ENCODE peak calls at places on chromosome 22, in four cellular contexts. M is IMR-90, P is uterus, S is Peyer's patch. U is an unnamed sample.

GRCh38 chr22:39489094-39490068 is 12.7 kb upstream of the MIEF1 start:
- DNase-seq in S (no peak), P (no peak), M (no peak), U (no peak)

GRCh38 chr22:48376428-48376827 is 1451.2 kb downstream of the BRD1 start:
- DNase-seq in S (no peak), M (no peak), P (no peak), U (no peak)

GRCh38 chr22:40525250-40525884 is 111.2 kb downstream of the MRTFA start:
- DNase-seq in M (peak), P (no peak), S (peak), U (peak)

GRCh38 chr22:22687638-22688500 is 43.5 kb downstream of the GGTLC2 start:
- DNase-seq in M (peak), P (no peak), S (peak), U (no peak)

GRCh38 chr22:44728761-44729261 is 23.6 kb upstream of the ARHGAP8 start:
- DNase-seq in S (no peak), M (no peak), P (peak), U (no peak)

GRCh38 chr22:29885610-29886009 is 2.6 kb downstream of the MTMR3 start:
- DNase-seq in P (no peak), M (no peak), S (no peak), U (no peak)

GRCh38 chr22:40147388-40148176 is 30.1 kb upstream of the TNRC6B start:
- DNase-seq in S (no peak), P (no peak), M (no peak), U (no peak)

GRCh38 chr22:50032941-50033601 is 20.5 kb upstream of the IL17REL start:
- DNase-seq in S (no peak), P (no peak), M (no peak), U (no peak)

GRCh38 chr22:48734359-48734758 is 1093.3 kb downstream of the BRD1 start:
- DNase-seq in P (no peak), S (no peak), M (no peak), U (no peak)

GRCh38 chr22:42621505-42622002 is 6.9 kb upstream of the POLDIP3 start:
- DNase-seq in P (peak), M (peak), S (peak), U (peak)

GRCh38 chr22:49205401-49205800 is 622.3 kb downstream of the BRD1 start:
- DNase-seq in S (peak), M (no peak), P (peak), U (no peak)

GRCh38 chr22:24601217-24602104 is 1.5 kb upstream of the GGT1 start:
- DNase-seq in P (no peak), M (no peak), S (no peak), U (no peak)

GRCh38 chr22:24104307-24105017 is 76.8 kb upstream of the SUSD2 start:
- DNase-seq in S (no peak), P (no peak), M (no peak), U (no peak)

DNA sequence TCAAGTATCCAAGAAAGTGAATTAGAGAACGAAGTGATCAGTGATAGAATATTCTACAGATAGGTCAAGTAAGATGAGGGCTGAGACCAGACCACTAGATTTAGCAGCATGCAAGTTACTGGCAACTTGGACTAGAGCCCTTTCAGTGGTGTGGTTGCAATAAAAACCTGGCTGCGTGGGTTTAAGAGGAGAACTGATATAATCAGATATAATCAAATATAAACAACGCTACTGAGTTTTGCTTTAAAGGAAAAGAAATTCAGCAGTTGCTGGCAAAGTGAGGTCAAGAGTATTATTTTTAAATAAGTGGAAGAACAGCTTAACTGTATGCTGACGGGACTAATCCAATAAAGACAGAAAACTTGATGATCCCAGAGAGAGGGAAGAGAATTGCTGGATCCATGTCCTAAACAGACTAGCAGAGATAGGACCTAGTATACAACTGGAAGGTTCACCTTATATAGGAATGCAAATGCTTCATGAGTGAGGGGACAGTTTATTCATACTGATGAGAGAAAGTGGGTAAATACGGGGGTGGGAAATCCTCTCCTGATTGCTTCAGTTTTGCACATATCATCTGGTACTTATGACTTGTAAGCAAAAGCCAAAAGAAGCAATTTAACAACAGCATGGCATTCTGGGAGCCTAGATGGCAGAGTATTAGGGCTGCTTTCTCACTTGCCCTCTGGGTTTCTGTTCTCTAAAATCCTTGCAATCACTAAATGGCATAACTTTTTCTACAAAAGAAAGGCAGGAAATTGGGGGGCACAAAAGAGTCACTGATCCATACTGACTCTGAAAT is 146.2 kb downstream of the RBFOX2 start:
- DNase-seq in M (peak), S (no peak), P (no peak), U (no peak)
- H3K27ac ChIP-seq in M (no peak), S (no peak), P (peak), U (no peak)

GRCh38 chr22:32517921-32518320 is 43.3 kb downstream of the FBXO7 start:
- DNase-seq in P (no peak), M (no peak), S (no peak), U (no peak)

GRCh38 chr22:32518351-32518750 is 43.7 kb downstream of the FBXO7 start:
- DNase-seq in P (no peak), M (no peak), S (no peak), U (no peak)

GRCh38 chr22:32512267-32512982 is 37.8 kb downstream of the FBXO7 start:
- DNase-seq in M (no peak), P (no peak), S (no peak), U (no peak)

GRCh38 chr22:32517488-32517887 is 42.9 kb downstream of the FBXO7 start:
- DNase-seq in S (no peak), M (no peak), P (no peak), U (no peak)

GRCh38 chr22:32515074-32515473 is 40.5 kb downstream of the FBXO7 start:
- DNase-seq in P (no peak), S (no peak), M (no peak), U (no peak)
- H3K27ac ChIP-seq in P (no peak), S (no peak), M (no peak), U (no peak)

GRCh38 chr22:37634505-37635002 is 4.9 kb upstream of the SH3BP1 start:
- DNase-seq in S (no peak), P (no peak), M (no peak), U (no peak)
- H3K27ac ChIP-seq in S (peak), P (peak), M (peak), U (peak)

GRCh38 chr22:19879651-19879995 is 24.9 kb upstream of the GNB1L start:
- DNase-seq in S (no peak), P (no peak), M (no peak), U (no peak)
- H3K27ac ChIP-seq in S (no peak), P (no peak), M (peak), U (no peak)

GRCh38 chr22:26589845-26590524 is at the start of gene TPST2:
- DNase-seq in P (peak), M (peak), S (peak), U (peak)
- H3K27ac ChIP-seq in P (peak), M (peak), S (peak), U (peak)

GRCh38 chr22:47165338-47165931 is 403.0 kb downstream of the TBC1D22A start:
- DNase-seq in M (no peak), P (peak), S (no peak), U (no peak)

GRCh38 chr22:47163481-47163875 is 401.0 kb downstream of the TBC1D22A start:
- DNase-seq in P (peak), M (no peak), S (no peak), U (no peak)

GRCh38 chr22:47164514-47165337 is 402.3 kb downstream of the TBC1D22A start:
- DNase-seq in S (no peak), P (peak), M (no peak), U (no peak)

GRCh38 chr22:47162865-47163264 is 400.4 kb downstream of the TBC1D22A start:
- DNase-seq in S (no peak), M (no peak), P (peak), U (no peak)

DNA sequence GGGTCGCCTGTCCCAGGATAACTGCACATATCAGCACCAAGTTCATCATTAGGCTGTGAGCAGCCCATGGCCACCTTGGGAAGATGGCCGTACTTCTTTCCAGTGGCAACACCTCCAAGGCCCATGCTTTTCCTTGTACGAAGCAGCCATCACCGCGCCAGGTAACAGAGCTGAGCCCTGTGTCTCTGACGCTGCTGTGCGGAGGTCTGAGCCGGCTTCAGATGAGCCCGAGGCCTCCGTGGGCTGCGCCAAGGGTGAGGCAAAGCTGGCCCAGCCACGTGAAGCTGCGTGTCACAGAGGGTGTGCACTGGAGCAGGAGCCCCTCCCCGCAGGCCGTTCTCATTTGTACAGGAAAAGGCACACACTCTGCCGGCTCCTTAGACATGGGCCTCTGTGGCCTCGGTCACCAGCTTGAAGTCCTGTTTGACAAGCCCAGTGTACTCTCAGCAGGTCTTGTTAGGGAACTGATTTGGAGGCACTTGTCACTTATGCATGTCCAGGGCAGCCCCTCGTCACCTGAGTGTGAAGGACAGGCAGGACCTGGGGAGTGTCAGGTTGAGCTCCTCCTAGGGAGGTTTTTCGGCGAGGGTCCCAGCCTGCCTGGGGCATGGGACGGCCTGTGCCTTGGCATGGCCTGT is 401.5 kb downstream of the TBC1D22A start:
- DNase-seq in S (no peak), M (no peak), P (no peak), U (no peak)
- H3K27ac ChIP-seq in S (no peak), M (no peak), P (no peak), U (no peak)

DNA sequence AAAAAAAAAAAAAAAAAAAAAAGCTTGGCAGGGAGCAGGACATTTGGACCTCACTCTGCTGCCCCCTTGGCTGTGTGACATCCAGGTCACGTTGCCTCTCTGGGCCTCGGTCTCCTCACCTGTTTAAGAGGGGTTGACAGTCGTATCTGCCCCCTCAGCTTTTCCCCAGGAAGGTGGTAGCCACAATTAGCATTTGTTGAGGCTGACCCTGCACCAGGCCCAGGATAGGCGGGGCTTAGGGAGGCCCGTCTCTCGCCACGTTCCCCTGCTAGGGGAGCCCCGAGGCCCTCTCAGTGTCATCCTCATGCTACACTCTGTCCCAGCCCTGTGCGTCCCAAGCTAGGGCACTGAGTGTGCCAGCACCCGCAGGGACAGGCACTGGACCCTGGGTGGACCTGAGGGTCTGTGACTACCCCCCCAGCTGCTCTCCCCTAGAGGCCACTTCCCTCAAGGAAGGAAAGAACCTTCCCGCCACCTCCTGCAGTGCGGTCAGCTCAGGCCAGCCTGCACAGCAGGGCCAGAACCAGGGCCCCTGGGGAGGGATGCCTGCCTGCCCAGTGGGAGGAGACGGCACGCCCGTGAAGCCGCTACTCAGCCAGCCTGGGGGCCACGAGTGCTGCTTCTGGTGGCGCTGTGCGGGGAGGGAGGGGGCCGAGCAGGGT is 38.5 kb upstream of the PPARA start:
- DNase-seq in M (no peak), P (peak), S (no peak), U (no peak)
- H3K27ac ChIP-seq in M (no peak), P (peak), S (peak), U (no peak)

U was measured in CD8-positive, alpha-beta memory T cell.